ENCODE peak calls at places on chromosomes 4 and X, in seven cellular contexts. V is astrocyte of the spinal cord, R is tibial nerve, N is osteocyte, B is dorsolateral prefrontal cortex, D is nephron progenitor cell, O is WTC11. U is an unnamed sample.

GRCh38 chrX:16601885-16602284 is 48.1 kb upstream of the S100G start:
- DNase-seq in V (no peak), R (no peak), N (no peak), B (no peak), D (no peak), O (no peak), U (no peak)

GRCh38 chr4:81032174-81032551 is 1.7 kb downstream of the BMP3 start:
- DNase-seq in V (no peak), R (no peak), N (no peak), B (no peak), D (no peak), O (no peak), U (no peak)

GRCh38 chr4:26857278-26858034 is 3.2 kb upstream of the STIM2 start:
- DNase-seq in V (peak; percentile 80), R (peak; percentile 71), N (peak; percentile 95), B (peak; percentile 82), D (peak; percentile 86), O (peak; percentile 78), U (peak; percentile 69)

GRCh38 chrX:152871260-152871659 is 26.6 kb upstream of the ZNF185 start:
- DNase-seq in V (no peak), R (no peak), N (no peak), B (no peak), D (no peak), O (no peak), U (no peak)

GRCh38 chr4:78534286-78534955 is 17.1 kb upstream of the ANXA3 start:
- DNase-seq in V (peak; percentile 50), R (no peak), N (no peak), B (no peak), D (no peak), O (no peak), U (no peak)

GRCh38 chrX:107935664-107936433 is 46.3 kb downstream of the TEX13B start:
- DNase-seq in V (no peak), R (no peak), N (no peak), B (peak; percentile 31), D (peak; percentile 14), O (peak; percentile 19), U (no peak)

GRCh38 chrX:140712413-140713173 is 3.0 kb downstream of the LINC00632 start:
- DNase-seq in V (peak; percentile 82), R (no peak), N (peak; percentile 94), B (peak; percentile 70), D (peak; percentile 77), O (peak; percentile 60), U (peak; percentile 1)

GRCh38 chrX:1535241-1536041 is 1.5 kb downstream of the P2RY8 start:
- DNase-seq in V (no peak), R (peak; percentile 64), N (no peak), B (no peak), D (no peak), O (no peak), U (no peak)

GRCh38 chr4:26484032-26484515 is 6.2 kb downstream of the CCKAR start:
- DNase-seq in V (no peak), R (no peak), N (no peak), B (no peak), D (peak; percentile 14), O (no peak), U (no peak)

GRCh38 chrX:23483396-23483795 is 148.7 kb downstream of the PTCHD1 start:
- DNase-seq in V (no peak), R (no peak), N (no peak), B (no peak), D (no peak), O (no peak), U (no peak)

GRCh38 chrX:21490341-21490740 is 116.1 kb downstream of the CNKSR2 start:
- DNase-seq in V (peak; percentile 1), R (no peak), N (no peak), B (no peak), D (no peak), O (no peak), U (no peak)

GRCh38 chr4:40327340-40327739 is 7.8 kb upstream of the CHRNA9 start:
- DNase-seq in V (no peak), R (no peak), N (no peak), B (no peak), D (no peak), O (no peak), U (no peak)

GRCh38 chr4:48970471-48970921 is 15.6 kb upstream of the CWH43 start:
- DNase-seq in V (peak; percentile 93), R (no peak), N (no peak), B (no peak), D (no peak), O (no peak), U (peak; percentile 54)

GRCh38 chr4:184355111-184355604 is 119.2 kb downstream of the IRF2 start:
- DNase-seq in V (peak; percentile 82), R (peak; percentile 72), N (peak; percentile 62), B (no peak), D (no peak), O (no peak), U (peak; percentile 86)

GRCh38 chr4:80841587-80842281 is 188.8 kb upstream of the BMP3 start:
- DNase-seq in V (no peak), R (no peak), N (no peak), B (no peak), D (no peak), O (no peak), U (no peak)

GRCh38 chr4:126544276-126544675 is 1088.5 kb upstream of the INTU start:
- DNase-seq in V (no peak), R (no peak), N (no peak), B (no peak), D (no peak), O (no peak), U (no peak)

GRCh38 chrX:9293051-9293496 is 171.8 kb upstream of the TBL1X start:
- DNase-seq in V (no peak), R (no peak), N (no peak), B (no peak), D (peak; percentile 11), O (peak; percentile 46), U (no peak)

GRCh38 chr4:169315530-169316306 is 45.0 kb upstream of the SH3RF1 start:
- DNase-seq in V (peak; percentile 65), R (no peak), N (no peak), B (no peak), D (peak; percentile 3), O (no peak), U (peak; percentile 65)

GRCh38 chrX:148416931-148417330 is 83.5 kb upstream of the AFF2 start:
- DNase-seq in V (peak; percentile 64), R (no peak), N (no peak), B (no peak), D (no peak), O (no peak), U (no peak)

GRCh38 chr4:176377705-176378302 is 58.0 kb downstream of the SPCS3 start:
- DNase-seq in V (peak; percentile 52), R (no peak), N (no peak), B (no peak), D (no peak), O (no peak), U (peak; percentile 7)
- TF ChIP-seq CTCF in V (peak; percentile 42), R (peak; percentile 29), N (peak; percentile 71), B (peak; percentile 74), D (peak; percentile 49), O (no peak), U (peak; percentile 80)

GRCh38 chrX:85288992-85289723 is 45.4 kb downstream of the ZNF711 start:
- DNase-seq in V (no peak), R (no peak), N (no peak), B (no peak), D (no peak), O (no peak), U (no peak)
- TF ChIP-seq CTCF in V (no peak), R (no peak), N (no peak), B (no peak), D (no peak), O (no peak), U (peak; percentile 8)

DNA sequence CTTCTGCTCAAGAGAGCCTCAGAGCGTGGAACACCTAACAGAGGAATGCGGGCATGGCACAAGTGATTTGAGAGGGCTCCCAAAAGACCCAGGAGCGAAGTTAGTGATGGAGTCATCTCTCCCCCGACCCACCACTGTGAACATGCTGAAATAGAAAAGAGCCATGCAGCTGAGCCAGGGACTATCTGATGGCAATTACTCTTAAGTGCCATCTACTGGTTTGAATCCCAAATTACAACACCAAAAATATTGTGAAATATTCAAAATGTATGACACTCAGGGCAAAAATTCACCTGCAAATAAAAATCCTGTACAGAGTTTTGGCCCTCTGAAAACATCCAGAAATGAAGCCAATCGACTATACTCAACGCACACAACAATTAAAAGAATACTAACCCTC is 2038.9 kb upstream of the ADGRL3 start:
- DNase-seq in V (no peak), R (no peak), N (no peak), B (no peak), D (no peak), O (no peak), U (no peak)
- TF ChIP-seq CTCF in V (no peak), R (no peak), N (no peak), B (no peak), D (no peak), O (peak; percentile 13), U (no peak)

DNA sequence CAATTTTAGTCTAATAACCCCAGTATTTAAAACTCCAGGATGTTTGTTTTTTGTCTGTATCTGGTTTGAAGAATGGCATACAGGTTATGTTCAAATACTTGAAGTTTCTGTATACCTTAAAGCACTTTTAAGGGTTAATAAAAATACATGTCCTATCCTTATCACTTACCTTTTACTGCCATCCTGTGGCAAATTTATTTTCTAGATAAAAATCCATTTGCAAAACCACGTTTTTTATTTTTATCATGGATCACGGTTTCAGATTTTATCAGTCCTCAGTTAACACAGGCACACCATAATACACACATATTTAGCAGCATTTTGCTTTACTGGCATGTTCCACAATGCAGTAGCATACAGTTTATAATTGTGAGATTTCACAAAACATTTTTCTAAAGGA is 113.3 kb upstream of the H2AZ1 start:
- DNase-seq in V (no peak), R (no peak), N (no peak), B (no peak), D (no peak), O (no peak), U (no peak)
- TF ChIP-seq CTCF in V (no peak), R (no peak), N (no peak), B (no peak), D (no peak), O (no peak), U (peak; percentile 70)

DNA sequence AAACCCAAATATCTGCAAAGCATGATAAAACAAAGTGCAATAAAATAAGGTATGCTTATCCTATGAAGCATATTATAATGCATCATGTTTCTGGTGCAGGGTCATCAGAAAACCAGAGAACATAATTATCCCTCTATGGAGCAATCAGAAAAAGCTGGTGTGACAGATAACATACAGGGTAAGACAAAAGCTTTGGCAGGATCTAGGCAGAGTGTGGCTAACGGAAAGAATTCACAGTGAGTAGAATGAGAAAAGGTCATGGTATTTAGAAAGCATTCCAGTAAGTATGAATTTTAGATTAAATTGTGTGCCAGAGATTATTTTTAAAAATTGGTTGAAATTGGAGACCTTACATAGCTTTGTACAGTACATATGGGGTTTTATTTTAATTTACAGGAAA is 29.0 kb upstream of the UGT2B4 start:
- DNase-seq in V (no peak), R (no peak), N (no peak), B (no peak), D (no peak), O (no peak), U (no peak)
- TF ChIP-seq CTCF in V (no peak), R (no peak), N (no peak), B (no peak), D (no peak), O (no peak), U (no peak)